ENCODE peak calls at places on chromosomes 5 and 9, in four cellular contexts. L is T-helper 1 cell, J is left ventricle myocardium inferior, T is Ammon's horn. Y is an unnamed sample.

GRCh38 chr5:135269828-135270545 is 129.0 kb downstream of the MACROH2A1 start:
- DNase-seq in J (no peak), L (no peak), T (no peak), Y (no peak)

GRCh38 chr5:181168595-181169118 is 21.3 kb downstream of the OR2V2 start:
- DNase-seq in J (no peak), L (no peak), T (no peak), Y (no peak)

GRCh38 chr5:58224661-58225060 is 235.2 kb downstream of the PLK2 start:
- DNase-seq in T (no peak), J (no peak), L (no peak), Y (no peak)

GRCh38 chr5:179616002-179616594 is 7.4 kb downstream of the HNRNPH1 start:
- DNase-seq in L (no peak), T (no peak), J (no peak), Y (no peak)

GRCh38 chr5:1776831-1777230 is 22.8 kb downstream of the MRPL36 start:
- DNase-seq in L (no peak), J (no peak), T (no peak), Y (no peak)

GRCh38 chr9:116493183-116493582 is 193.9 kb upstream of the TRIM32 start:
- DNase-seq in L (no peak), T (no peak), J (no peak), Y (no peak)

GRCh38 chr9:87285183-87285582 is 212.5 kb upstream of the DAPK1 start:
- DNase-seq in L (no peak), T (no peak), J (no peak), Y (no peak)

GRCh38 chr9:18947772-18948391 is 85.1 kb downstream of the SAXO1 start:
- DNase-seq in T (peak), J (no peak), L (no peak), Y (no peak)

GRCh38 chr5:175895701-175896102 is 24.3 kb downstream of the CPLX2 start:
- DNase-seq in L (peak), T (no peak), J (no peak), Y (peak)

GRCh38 chr5:171710451-171711024 is 75.1 kb upstream of the SMIM23 start:
- DNase-seq in J (no peak), T (no peak), L (no peak), Y (no peak)

GRCh38 chr5:151896041-151896691 is 28.5 kb downstream of the GLRA1 start:
- DNase-seq in J (no peak), T (no peak), L (no peak), Y (no peak)

GRCh38 chr9:72477862-72478564 is 43.4 kb upstream of the TMC1 start:
- DNase-seq in L (no peak), J (no peak), T (no peak), Y (no peak)

GRCh38 chr5:107378218-107378899 is 292.4 kb downstream of the EFNA5 start:
- DNase-seq in J (no peak), T (no peak), L (no peak), Y (no peak)

GRCh38 chr5:172491481-172491880 is 37.2 kb upstream of the SH3PXD2B start:
- DNase-seq in T (no peak), L (no peak), J (no peak), Y (no peak)

GRCh38 chr9:79685576-79685975 is 113.8 kb downstream of the TLE4 start:
- DNase-seq in J (no peak), T (no peak), L (no peak), Y (no peak)

GRCh38 chr5:154794525-154795234 is 39.5 kb downstream of the LARP1 start:
- DNase-seq in L (no peak), T (no peak), J (no peak), Y (no peak)